ENCODE peak calls at places on chromosomes 12 and 14, in five cellular contexts. Q, K, E, X and T are unnamed samples.

GRCh38 chr12:81077686-81078441 is at the start of gene ACSS3:
- DNase-seq in Q (peak), K (no peak), E (peak), X (peak), T (peak)

GRCh38 chr12:59626382-59626781 is 30.6 kb downstream of the SLC16A7 start:
- DNase-seq in Q (no peak), K (peak), E (no peak), X (no peak), T (no peak)

GRCh38 chr12:123384994-123385376 is 1.1 kb downstream of the KMT5A start:
- DNase-seq in Q (no peak), K (peak), E (no peak), X (no peak), T (no peak)

GRCh38 chr14:91396959-91397815 is 20.4 kb downstream of the CCDC88C start:
- DNase-seq in Q (peak), K (no peak), E (no peak), X (no peak), T (no peak)

GRCh38 chr14:75783602-75784313 is 122.7 kb downstream of the TTLL5 start:
- DNase-seq in Q (no peak), K (no peak), E (no peak), X (no peak), T (no peak)

GRCh38 chr14:45253754-45254300 is 825 bp upstream of the MIS18BP1 start:
- DNase-seq in Q (no peak), K (peak), E (no peak), X (no peak), T (peak)

GRCh38 chr12:52740591-52740990 is 36.6 kb downstream of the KRT76 start:
- DNase-seq in Q (no peak), K (no peak), E (no peak), X (no peak), T (no peak)

GRCh38 chr14:74015965-74016364 is 3.1 kb downstream of the ENTPD5 start:
- DNase-seq in Q (no peak), K (no peak), E (no peak), X (no peak), T (no peak)

GRCh38 chr14:73833530-73834257 is 17.9 kb upstream of the PTGR2 start:
- DNase-seq in Q (no peak), K (peak), E (no peak), X (no peak), T (no peak)

GRCh38 chr12:42643881-42644579 is 54.5 kb upstream of the PRICKLE1 start:
- DNase-seq in Q (no peak), K (no peak), E (no peak), X (no peak), T (no peak)

GRCh38 chr14:87133073-87133815 is 859.7 kb downstream of the GALC start:
- DNase-seq in Q (no peak), K (peak), E (no peak), X (no peak), T (no peak)

GRCh38 chr14:90905531-90905930 is 89.3 kb upstream of the TTC7B start:
- DNase-seq in Q (no peak), K (no peak), E (no peak), X (no peak), T (no peak)

GRCh38 chr14:53979747-53980642 is 23.4 kb upstream of the BMP4 start:
- DNase-seq in Q (no peak), K (peak), E (no peak), X (no peak), T (peak)

GRCh38 chr14:49464885-49465284 is 121.3 kb downstream of the RPS29 start:
- DNase-seq in Q (no peak), K (no peak), E (no peak), X (no peak), T (no peak)

GRCh38 chr12:27822076-27822712 is 42.2 kb upstream of the MANSC4 start:
- DNase-seq in Q (no peak), K (peak), E (no peak), X (no peak), T (no peak)

GRCh38 chr14:91272341-91273272 is 28.1 kb upstream of the GPR68 start:
- DNase-seq in Q (no peak), K (no peak), E (peak), X (no peak), T (no peak)

GRCh38 chr14:91149462-91149861 is 35.6 kb downstream of the DGLUCY start:
- DNase-seq in Q (peak), K (peak), E (no peak), X (no peak), T (peak)

GRCh38 chr14:81172353-81172752 is 48.4 kb downstream of the GTF2A1 start:
- DNase-seq in Q (no peak), K (peak), E (no peak), X (no peak), T (no peak)

GRCh38 chr14:74875941-74876913 is at the start of gene PROX2:
- DNase-seq in Q (no peak), K (no peak), E (peak), X (no peak), T (no peak)

GRCh38 chr14:68677476-68677875 is 115.4 kb downstream of the ZFP36L1 start:
- DNase-seq in Q (no peak), K (no peak), E (no peak), X (no peak), T (no peak)

GRCh38 chr12:25716842-25717241 is 163.8 kb upstream of the LMNTD1 start:
- DNase-seq in Q (no peak), K (no peak), E (no peak), X (no peak), T (no peak)

GRCh38 chr14:105866841-105867321 is 340.5 kb downstream of the TMEM121 start:
- DNase-seq in Q (peak), K (no peak), E (peak), X (no peak), T (peak)

GRCh38 chr14:46985529-46986137 is 334.1 kb upstream of the RPL10L start:
- DNase-seq in Q (no peak), K (no peak), E (no peak), X (no peak), T (no peak)

GRCh38 chr14:43665570-43666267 is 841.4 kb downstream of the FSCB start:
- DNase-seq in Q (no peak), K (no peak), E (peak), X (no peak), T (no peak)

GRCh38 chr12:108734200-108734906 is 3.0 kb upstream of the CORO1C start:
- DNase-seq in Q (peak), K (peak), E (no peak), X (no peak), T (no peak)

GRCh38 chr14:55109846-55110245 is 19.2 kb upstream of the LGALS3 start:
- DNase-seq in Q (no peak), K (no peak), E (no peak), X (no peak), T (no peak)

GRCh38 chr14:68813318-68813838 is 20.5 kb upstream of the ZFP36L1 start:
- DNase-seq in Q (no peak), K (no peak), E (no peak), X (no peak), T (no peak)

GRCh38 chr12:20704860-20705259 is 9.7 kb downstream of the SLCO1C1 start:
- DNase-seq in Q (no peak), K (no peak), E (no peak), X (no peak), T (no peak)

DNA sequence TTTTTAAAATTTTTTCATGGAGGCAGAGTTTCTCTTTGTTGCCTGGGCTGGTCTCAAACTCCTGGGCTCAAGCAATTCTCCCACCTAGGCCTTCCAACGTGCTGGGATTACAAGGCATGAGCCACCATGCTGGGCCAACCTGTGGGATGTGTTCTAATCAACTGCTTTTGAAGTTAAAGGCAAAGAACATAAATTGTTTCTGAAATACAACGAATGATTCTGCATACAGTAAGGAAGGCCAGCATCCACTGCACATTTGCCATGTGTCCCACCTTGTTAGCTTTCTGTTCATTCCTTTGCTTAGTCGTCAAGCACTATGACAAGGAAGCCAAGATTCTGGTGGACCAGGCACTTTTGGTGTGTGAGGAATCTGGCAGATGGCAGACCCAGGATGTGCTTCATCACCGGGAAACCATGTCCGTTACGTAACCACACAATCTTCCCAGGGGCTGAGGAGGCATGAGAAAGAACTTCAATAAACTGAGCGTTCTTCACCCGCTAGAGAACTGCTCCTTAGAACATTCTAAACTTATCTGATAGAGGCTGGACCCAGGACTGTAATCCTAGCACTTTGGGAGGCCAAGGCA is 24.5 kb downstream of the MOK start:
- DNase-seq in Q (no peak), K (peak), E (no peak), X (no peak), T (no peak)
- H3K4me3 ChIP-seq in Q (no peak), K (no peak), E (no peak), X (no peak), T (no peak)

GRCh38 chr12:112761366-112761986 is 30.1 kb upstream of the RPH3A start:
- DNase-seq in Q (no peak), K (no peak), E (no peak), X (no peak), T (no peak)
- H3K27ac ChIP-seq in Q (no peak), K (no peak), E (no peak), X (no peak), T (no peak)

GRCh38 chr12:104215638-104216297 is at the start of gene TXNRD1:
- DNase-seq in Q (peak), K (peak), E (peak), X (peak), T (peak)
- TF ChIP-seq POLR2A in Q (no peak), K (peak), E (no peak), X (no peak), T (peak)

GRCh38 chr12:53754196-53754595 is 2.4 kb upstream of the CISTR start:
- DNase-seq in Q (no peak), K (no peak), E (no peak), X (no peak), T (no peak)
- H3K4me3 ChIP-seq in Q (no peak), K (no peak), E (no peak), X (no peak), T (no peak)

GRCh38 chr12:8628731-8629130 is 16.1 kb upstream of the AICDA start:
- DNase-seq in Q (no peak), K (no peak), E (no peak), X (no peak), T (no peak)

GRCh38 chr12:8630131-8630530 is 17.5 kb upstream of the AICDA start:
- DNase-seq in Q (no peak), K (no peak), E (no peak), X (no peak), T (no peak)

DNA sequence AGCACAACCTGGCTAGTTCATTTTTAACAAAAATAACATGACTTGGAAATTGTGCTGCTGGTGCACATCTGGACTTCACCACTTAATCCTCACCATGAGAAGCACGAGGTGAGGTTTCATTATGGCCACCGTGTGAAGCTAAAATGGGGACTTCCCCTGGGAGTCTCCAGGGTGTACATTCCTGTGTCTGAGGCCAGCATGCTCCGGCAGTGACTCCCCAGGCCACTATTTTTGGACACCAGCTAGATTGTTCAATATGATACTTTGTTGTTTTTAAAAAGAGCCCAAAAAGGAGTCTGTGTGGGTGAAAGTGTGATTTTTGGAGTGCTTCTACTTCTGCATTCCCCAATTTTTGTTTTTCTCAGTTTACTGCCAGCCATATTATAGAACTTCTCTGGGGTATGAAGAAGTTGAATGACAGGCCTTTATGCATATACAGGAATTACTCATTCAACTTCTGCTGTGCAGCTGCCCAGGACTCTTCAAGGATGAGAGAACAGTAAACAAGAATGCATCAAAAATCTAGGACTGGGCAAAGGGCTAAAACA is 16.9 kb upstream of the AICDA start:
- DNase-seq in Q (no peak), K (no peak), E (no peak), X (no peak), T (no peak)
- H3K27ac ChIP-seq in Q (no peak), K (no peak), E (no peak), X (no peak), T (no peak)

DNA sequence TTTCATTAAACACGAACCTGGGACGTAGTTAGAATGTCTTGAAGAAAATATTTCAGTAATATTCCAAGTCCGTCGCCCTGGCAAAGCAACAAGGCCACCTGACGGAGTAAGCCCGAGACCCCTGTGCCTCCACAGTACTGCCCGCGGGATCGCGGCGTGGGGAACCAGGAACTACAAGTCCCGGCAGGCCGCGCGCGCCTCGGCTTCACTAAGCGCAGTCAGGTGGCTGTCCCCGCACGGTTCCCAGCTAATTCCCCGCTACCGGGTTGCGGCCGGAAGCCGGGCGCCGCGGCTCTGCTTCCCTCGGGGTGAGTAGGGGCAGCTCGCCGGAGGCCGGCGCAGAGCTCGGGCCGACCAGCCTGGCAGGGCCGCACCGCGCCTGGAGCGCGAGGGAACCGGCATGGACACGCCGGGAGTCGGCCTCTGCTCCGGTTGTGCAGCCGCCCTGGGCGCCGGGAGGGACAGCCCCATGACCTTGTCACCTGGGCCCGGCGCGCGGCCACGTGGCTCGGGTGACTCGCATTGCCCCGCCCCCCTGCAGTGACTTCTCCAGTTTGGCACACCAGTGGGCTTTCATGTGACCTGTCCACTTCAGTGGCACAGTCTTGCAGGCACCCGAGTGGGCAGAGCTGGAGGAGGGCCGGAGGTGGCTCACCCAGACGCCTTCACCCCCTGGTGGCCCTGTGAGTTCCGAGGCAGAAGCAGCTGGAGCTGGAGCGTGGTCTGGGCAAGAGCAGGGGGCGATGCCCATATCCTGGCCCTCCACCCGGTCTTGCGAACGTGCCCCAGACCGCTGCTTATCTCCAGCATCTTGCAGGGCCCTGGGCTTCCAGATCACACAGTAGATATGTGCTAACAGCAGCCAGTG is at the start of gene ADCK1:
- DNase-seq in Q (peak), K (peak), E (peak), X (peak), T (peak)
- TF ChIP-seq POLR2A in Q (no peak), K (no peak), E (peak), X (peak), T (no peak)

DNA sequence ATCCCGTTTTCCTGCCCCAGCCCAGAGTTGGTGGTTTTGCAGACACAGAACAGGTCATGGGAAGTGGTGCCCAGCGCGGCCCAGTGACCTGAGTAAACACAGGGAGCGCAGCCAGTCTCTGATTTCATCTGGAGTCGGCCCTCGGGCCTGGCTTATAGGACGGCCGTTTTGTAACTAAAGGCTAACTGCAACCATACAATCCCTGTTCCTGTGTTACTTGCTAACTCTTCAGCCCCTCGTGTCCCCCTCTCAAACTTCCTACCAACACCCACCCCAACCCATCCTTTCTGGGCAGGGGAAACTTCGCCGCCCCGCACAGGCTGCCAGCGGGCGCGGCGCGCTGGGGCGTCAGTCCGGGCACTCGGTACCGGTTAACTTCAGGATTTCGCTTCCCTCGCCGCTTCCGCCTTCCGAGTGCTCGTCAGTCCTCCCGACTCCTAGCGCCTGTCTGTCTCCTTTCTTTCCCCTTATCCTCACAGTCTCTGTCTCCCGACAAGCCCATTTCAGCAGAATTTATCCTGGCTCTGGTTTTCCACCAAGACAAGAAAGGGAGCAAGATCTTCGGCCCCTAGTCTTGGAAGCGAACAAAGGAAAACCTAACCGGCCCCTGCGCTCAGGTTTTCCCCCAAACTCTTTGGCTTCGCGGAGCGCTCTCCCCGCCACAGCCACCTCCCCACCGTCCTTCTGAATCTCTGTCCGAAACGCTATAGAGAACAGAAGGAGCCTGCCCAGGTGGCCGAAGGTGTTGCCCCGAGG is 2.0 kb downstream of the SIX1 start:
- DNase-seq in Q (no peak), K (peak), E (peak), X (no peak), T (no peak)
- H3K4me3 ChIP-seq in Q (peak), K (peak), E (peak), X (peak), T (no peak)

GRCh38 chr14:65277580-65278270 is 134.8 kb upstream of the FUT8 start:
- DNase-seq in Q (no peak), K (no peak), E (no peak), X (no peak), T (no peak)

GRCh38 chr14:65279510-65279909 is 133.0 kb upstream of the FUT8 start:
- DNase-seq in Q (no peak), K (no peak), E (peak), X (no peak), T (no peak)

GRCh38 chr14:65279958-65280357 is 132.6 kb upstream of the FUT8 start:
- DNase-seq in Q (no peak), K (no peak), E (peak), X (no peak), T (no peak)

GRCh38 chr14:65278589-65278988 is 133.9 kb upstream of the FUT8 start:
- DNase-seq in Q (no peak), K (no peak), E (no peak), X (no peak), T (no peak)

DNA sequence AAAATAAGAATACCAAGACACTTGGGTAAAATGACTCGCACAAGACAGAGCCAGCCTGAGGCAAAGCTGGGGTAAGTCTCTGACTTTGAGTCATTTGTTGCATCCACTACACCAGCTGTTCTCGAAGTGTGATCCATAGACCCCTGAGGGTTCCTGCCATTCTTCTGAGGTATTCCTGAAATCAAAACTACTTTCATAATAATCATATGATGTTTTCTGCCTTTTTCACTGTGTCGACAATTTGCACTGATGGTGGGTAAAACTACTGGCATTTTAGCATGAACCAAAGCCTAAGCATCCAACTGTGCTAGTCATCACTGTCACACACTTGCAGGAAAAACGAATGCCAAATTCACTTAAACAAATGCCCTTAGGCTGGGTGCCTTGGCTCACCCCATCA is 135.5 kb upstream of the FUT8 start:
- DNase-seq in Q (no peak), K (peak), E (no peak), X (no peak), T (no peak)
- H3K27ac ChIP-seq in Q (no peak), K (no peak), E (no peak), X (no peak), T (no peak)